ENCODE peak calls at places on chromosomes 1 and 21, in seven cellular contexts. M is A549, T is left ventricle myocardium inferior, Q is tibial nerve, P is body of pancreas, O is colonic mucosa, N is RWPE1. U is an unnamed sample.

GRCh38 chr1:98121661-98122060 is 200.8 kb upstream of the DPYD start:
- DNase-seq in P (no peak), M (no peak), Q (no peak), N (no peak), O (no peak), T (no peak), U (no peak)

GRCh38 chr1:1259948-1260614 is 13.6 kb upstream of the C1QTNF12 start:
- DNase-seq in M (no peak), P (no peak), N (no peak), O (no peak), Q (no peak), T (peak; percentile 57), U (no peak)

GRCh38 chr21:35906587-35906986 is 153.7 kb downstream of the SETD4 start:
- DNase-seq in T (no peak), Q (no peak), M (no peak), N (no peak), O (no peak), P (no peak), U (no peak)

GRCh38 chr1:117709398-117709797 is 103.5 kb downstream of the TENT5C start:
- DNase-seq in N (no peak), Q (no peak), O (no peak), T (no peak), M (no peak), P (no peak), U (no peak)

GRCh38 chr1:29450591-29450990 is 214.3 kb downstream of the PTPRU start:
- DNase-seq in Q (no peak), T (no peak), O (no peak), N (no peak), P (no peak), M (no peak), U (no peak)

GRCh38 chr1:6509603-6510291 is 18.3 kb upstream of the PLEKHG5 start:
- DNase-seq in M (no peak), O (no peak), P (no peak), T (no peak), Q (no peak), N (no peak), U (no peak)

GRCh38 chr1:206059354-206059915 is 6.5 kb downstream of the RHEX start:
- DNase-seq in O (no peak), M (no peak), P (no peak), T (no peak), Q (no peak), N (no peak), U (no peak)

GRCh38 chr1:108049083-108049819 is 84.3 kb upstream of the VAV3 start:
- DNase-seq in M (peak; percentile 9), N (no peak), P (no peak), Q (no peak), O (no peak), T (peak; percentile 41), U (peak; percentile 30)

GRCh38 chr1:119361611-119362010 is 7.0 kb upstream of the HAO2 start:
- DNase-seq in O (no peak), T (no peak), P (no peak), N (no peak), Q (no peak), M (no peak), U (no peak)

GRCh38 chr1:24481843-24482610 is 20.6 kb upstream of the RCAN3 start:
- DNase-seq in P (no peak), N (no peak), M (no peak), Q (no peak), T (no peak), O (no peak), U (no peak)
- H3K27ac ChIP-seq in P (no peak overlapping the region), N (no peak overlapping the region), M (no peak overlapping the region), Q (no peak overlapping the region), T (no peak overlapping the region), O (peak overlapping the region; percentile 17), U (no peak overlapping the region)

GRCh38 chr1:8113257-8114220 is 87.4 kb upstream of the ERRFI1 start:
- DNase-seq in Q (no peak), O (no peak), N (no peak), P (no peak), M (no peak), T (no peak), U (peak; percentile 71)
- TF ChIP-seq CTCF in Q (peak; percentile 25), O (no peak), N (no peak), P (no peak), M (no peak), T (no peak), U (peak; percentile 37)

DNA sequence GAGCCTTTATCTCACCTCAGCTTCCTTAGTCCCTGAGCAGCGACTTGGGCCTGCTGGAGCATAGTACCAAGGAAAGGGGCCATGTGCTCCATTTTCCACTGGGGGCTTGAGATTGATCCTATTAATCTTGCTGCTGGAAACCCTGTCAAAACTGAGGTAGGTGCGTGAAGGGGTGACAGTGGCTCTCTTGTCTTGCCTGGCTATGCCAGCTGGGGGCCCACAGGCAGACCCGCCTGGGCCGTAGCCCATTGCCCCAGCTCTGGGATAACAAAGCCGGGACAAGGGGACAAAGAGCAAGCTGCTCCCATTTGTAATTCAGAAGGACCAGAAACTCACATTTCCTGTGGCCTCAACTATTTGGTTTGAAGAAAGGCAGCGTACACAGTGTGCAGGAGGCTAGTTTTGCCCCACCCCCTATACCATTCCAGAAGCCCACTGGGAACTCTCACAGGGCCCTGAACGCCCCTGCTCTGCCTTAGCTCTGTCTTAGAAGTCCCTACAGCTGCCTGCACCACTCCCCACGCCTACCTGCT is 10.2 kb upstream of the CELSR2 start:
- DNase-seq in Q (no peak), O (no peak), N (no peak), P (no peak), T (no peak), M (no peak), U (no peak)
- H3K27ac ChIP-seq in Q (no peak overlapping the region), O (no peak overlapping the region), N (peak overlapping the region; percentile 98), P (no peak overlapping the region), T (no peak overlapping the region), M (no peak overlapping the region), U (peak overlapping the region; percentile 3)

DNA sequence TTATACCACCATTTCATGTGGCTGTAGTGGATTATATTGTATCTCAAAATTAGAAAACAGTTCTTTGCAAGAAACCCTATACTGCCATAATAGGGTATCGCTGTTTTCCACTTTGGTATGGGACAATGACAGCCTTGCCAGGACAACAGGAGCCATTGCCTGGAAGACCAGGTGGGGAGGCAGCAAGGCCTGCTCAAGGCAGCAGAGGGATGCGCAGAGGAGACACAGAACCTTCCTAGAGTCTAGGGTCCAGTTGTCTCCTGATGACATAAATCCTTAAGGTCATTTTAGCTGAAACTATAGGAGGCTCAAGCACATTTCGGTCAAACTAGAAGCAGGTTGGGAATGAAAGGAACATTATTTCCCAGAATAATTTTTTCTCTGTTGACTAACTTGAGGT is 27.6 kb downstream of the IFNGR2 start:
- DNase-seq in M (no peak), T (no peak), Q (no peak), O (no peak), P (no peak), N (no peak), U (no peak)
- TF ChIP-seq CTCF in M (no peak), T (no peak), Q (no peak), O (no peak), P (no peak), N (no peak), U (no peak)

U was measured in WERI-Rb-1.